ENCODE peak calls at places on chromosomes 4 and X, in eight cellular contexts. I is AG09319; W is amniotic stem cell; X is posterior cingulate gyrus; C is BJ; T is natural killer cell; F is psoas muscle; G is activated naive CD8-positive, alpha-beta T cell treated with anti-CD3 and anti-CD28 coated beads, Interleukin-2, amount 10 ng/mL, durations not matched to agents 7 days and 5 days. L is an unnamed sample.

GRCh38 chr4:185512516-185512915 is 22.8 kb downstream of the PDLIM3 start:
- DNase-seq in I (no peak), W (no peak), X (no peak), C (peak), T (no peak), F (no peak), G (no peak), L (peak)

GRCh38 chr4:21304061-21304541 is 603.8 kb downstream of the PACRGL start:
- DNase-seq in I (no peak), W (no peak), X (peak), C (no peak), T (no peak), F (no peak), G (no peak), L (no peak)

GRCh38 chr4:74975848-74976824 is 43.2 kb downstream of the PARM1 start:
- DNase-seq in I (no peak), W (no peak), X (no peak), C (no peak), T (no peak), F (peak), G (no peak), L (no peak)

GRCh38 chr4:186727977-186728519 is 4.4 kb upstream of the FAT1 start:
- DNase-seq in I (no peak), W (no peak), X (no peak), C (no peak), T (no peak), F (no peak), G (no peak), L (no peak)

GRCh38 chr4:727576-727975 is 21.9 kb downstream of the PCGF3 start:
- DNase-seq in I (no peak), W (no peak), X (no peak), C (no peak), T (no peak), F (no peak), G (no peak), L (no peak)

GRCh38 chr4:24778427-24779225 is 16.7 kb upstream of the SOD3 start:
- DNase-seq in I (peak), W (peak), X (no peak), C (peak), T (no peak), F (peak), G (no peak), L (peak)

GRCh38 chr4:40843696-40844095 is 93.9 kb downstream of the NSUN7 start:
- DNase-seq in I (no peak), W (no peak), X (no peak), C (no peak), T (no peak), F (no peak), G (no peak), L (no peak)

GRCh38 chrX:40100141-40100536 is 2.4 kb upstream of the BCOR start:
- DNase-seq in I (no peak), W (no peak), X (no peak), C (no peak), T (no peak), F (no peak), G (no peak), L (no peak)

GRCh38 chr4:40629401-40630334 is at the start of gene RBM47:
- DNase-seq in I (peak), W (no peak), X (peak), C (no peak), T (no peak), F (peak), G (peak), L (no peak)

GRCh38 chr4:70313736-70314135 is 21.0 kb upstream of the CABS1 start:
- DNase-seq in I (no peak), W (no peak), X (no peak), C (no peak), T (no peak), F (no peak), G (no peak), L (no peak)

GRCh38 chrX:8971116-8971515 is 62.8 kb downstream of the FAM9B start:
- DNase-seq in I (peak), W (no peak), X (no peak), C (no peak), T (no peak), F (no peak), G (no peak), L (peak)

GRCh38 chr4:112038861-112039260 is 106.4 kb upstream of the FAM241A start:
- DNase-seq in I (no peak), W (no peak), X (no peak), C (no peak), T (no peak), F (no peak), G (no peak), L (no peak)

GRCh38 chr4:1183985-1184773 is 11.8 kb upstream of the SPON2 start:
- DNase-seq in I (no peak), W (no peak), X (no peak), C (no peak), T (peak), F (no peak), G (no peak), L (no peak)

GRCh38 chr4:36651253-36651652 is 369.8 kb downstream of the DTHD1 start:
- DNase-seq in I (no peak), W (no peak), X (no peak), C (no peak), T (no peak), F (no peak), G (no peak), L (no peak)

GRCh38 chr4:169383724-169384123 is 113.0 kb upstream of the SH3RF1 start:
- DNase-seq in I (peak), W (peak), X (no peak), C (peak), T (no peak), F (no peak), G (no peak), L (peak)

GRCh38 chr4:175671491-175671934 is 140.6 kb downstream of the GPM6A start:
- DNase-seq in I (no peak), W (no peak), X (peak), C (no peak), T (no peak), F (no peak), G (no peak), L (no peak)

GRCh38 chr4:73193659-73194058 is 64.9 kb downstream of the ANKRD17 start:
- DNase-seq in I (no peak), W (no peak), X (no peak), C (no peak), T (no peak), F (no peak), G (no peak), L (no peak)

GRCh38 chr4:126991965-126992364 is 640.8 kb upstream of the INTU start:
- DNase-seq in I (peak), W (no peak), X (no peak), C (peak), T (no peak), F (no peak), G (no peak), L (no peak)

GRCh38 chrX:136671006-136671610 is 23.1 kb downstream of the CD40LG start:
- DNase-seq in I (no peak), W (no peak), X (no peak), C (no peak), T (no peak), F (no peak), G (no peak), L (no peak)

GRCh38 chr4:5926601-5927000 is 33.7 kb upstream of the CRMP1 start:
- DNase-seq in I (no peak), W (no peak), X (no peak), C (no peak), T (no peak), F (no peak), G (no peak), L (no peak)

GRCh38 chrX:47568656-47569295 is 7.8 kb downstream of the ARAF start:
- DNase-seq in I (no peak), W (no peak), X (no peak), C (no peak), T (no peak), F (no peak), G (no peak), L (no peak)

GRCh38 chr4:85677286-85677685 is 202.3 kb downstream of the ARHGAP24 start:
- DNase-seq in I (no peak), W (no peak), X (no peak), C (no peak), T (no peak), F (no peak), G (no peak), L (no peak)

GRCh38 chrX:130560558-130560957 is 158.8 kb downstream of the RBMX2 start:
- DNase-seq in I (no peak), W (no peak), X (no peak), C (no peak), T (no peak), F (no peak), G (no peak), L (no peak)